ENCODE peak calls at places on chromosomes 5 and 9, in four cellular contexts. X is adrenal gland, A is lower lobe of right lung, R is thyroid gland. Z is an unnamed sample.

GRCh38 chr9:135888126-135888765 is 19.1 kb downstream of the CAMSAP1 start:
- DNase-seq in X (no peak), A (no peak), R (no peak), Z (no peak)

GRCh38 chr9:2228132-2228531 is 213.0 kb downstream of the SMARCA2 start:
- DNase-seq in X (no peak), A (peak), R (peak), Z (peak)

GRCh38 chr5:168583742-168584482 is 4.7 kb upstream of the PANK3 start:
- DNase-seq in X (no peak), A (no peak), R (no peak), Z (no peak)

GRCh38 chr9:99489043-99489378 is 266.9 kb downstream of the SEC61B start:
- DNase-seq in X (no peak), A (no peak), R (peak), Z (no peak)

GRCh38 chr9:124000784-124001444 is 10.7 kb upstream of the LHX2 start:
- DNase-seq in X (no peak), A (no peak), R (no peak), Z (no peak)

GRCh38 chr5:16707168-16707868 is 90.5 kb upstream of the RETREG1 start:
- DNase-seq in X (no peak), A (no peak), R (peak), Z (no peak)

GRCh38 chr5:148805323-148806290 is 20.8 kb upstream of the ADRB2 start:
- DNase-seq in X (no peak), A (peak), R (no peak), Z (peak)

GRCh38 chr9:19649672-19650071 is 139.2 kb downstream of the SLC24A2 start:
- DNase-seq in X (no peak), A (no peak), R (no peak), Z (no peak)

GRCh38 chr9:129064499-129064908 is 16.4 kb upstream of the DOLPP1 start:
- DNase-seq in X (no peak), A (no peak), R (no peak), Z (no peak)

GRCh38 chr5:60810438-60811085 is 33.5 kb downstream of the ELOVL7 start:
- DNase-seq in X (no peak), A (no peak), R (no peak), Z (no peak)

GRCh38 chr5:146906803-146907202 is 28.2 kb upstream of the PPP2R2B start:
- DNase-seq in X (no peak), A (no peak), R (no peak), Z (peak)

DNA sequence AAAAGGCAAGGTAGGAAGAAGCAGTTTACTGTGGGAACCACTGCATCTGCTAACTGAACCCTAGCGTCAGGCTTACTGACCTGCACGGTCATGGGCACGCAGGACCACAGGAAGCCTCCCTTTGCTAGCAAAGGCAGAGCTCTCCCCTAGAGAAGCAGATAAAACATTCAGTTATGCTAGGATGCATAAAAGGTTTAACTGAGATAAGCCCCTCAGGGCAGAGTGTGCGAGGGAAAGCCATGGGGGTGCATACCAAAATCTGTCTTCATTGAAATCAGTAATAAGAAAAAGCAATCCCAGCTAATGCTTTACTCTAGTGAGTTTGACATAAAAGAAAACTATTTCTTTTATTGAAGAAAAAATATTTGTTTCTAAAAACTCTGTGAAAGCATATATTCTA is 2403.7 kb upstream of the C9orf72 start:
- DNase-seq in X (no peak), A (no peak), R (no peak), Z (no peak)
- TF ChIP-seq CTCF in X (no peak), A (no peak), R (no peak), Z (no peak)

DNA sequence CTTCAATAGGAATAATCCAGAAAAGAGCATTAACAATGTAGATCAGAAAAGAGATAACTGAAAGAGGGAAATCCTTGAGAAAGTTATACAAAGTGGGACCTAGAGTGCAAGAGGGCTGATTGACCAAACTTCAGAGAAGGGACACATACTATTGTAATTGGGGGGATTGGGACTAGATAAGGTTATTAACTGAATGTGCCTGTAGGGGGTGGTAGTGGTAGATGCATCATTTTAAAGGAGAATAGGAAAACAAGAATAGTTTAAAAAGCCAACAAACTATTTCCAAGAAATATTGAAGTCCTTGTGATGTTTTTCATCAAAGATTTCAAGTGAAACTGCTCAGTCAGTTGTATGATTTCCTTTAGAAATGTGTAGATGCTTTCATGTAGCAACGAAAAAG is 468.5 kb downstream of the TAF11L14 start:
- DNase-seq in X (no peak), A (no peak), R (no peak), Z (no peak)
- TF ChIP-seq CTCF in X (no peak), A (no peak), R (no peak), Z (no peak)

GRCh38 chr9:16133556-16134227 is 580.8 kb downstream of the CCDC171 start:
- DNase-seq in X (peak), A (peak), R (peak), Z (peak)

GRCh38 chr9:16133032-16133431 is 580.2 kb downstream of the CCDC171 start:
- DNase-seq in X (no peak), A (no peak), R (no peak), Z (no peak)

GRCh38 chr9:16132513-16132912 is 579.7 kb downstream of the CCDC171 start:
- DNase-seq in X (no peak), A (no peak), R (no peak), Z (no peak)

GRCh38 chr9:16134351-16134750 is 581.5 kb downstream of the CCDC171 start:
- DNase-seq in X (no peak), A (no peak), R (no peak), Z (no peak)

DNA sequence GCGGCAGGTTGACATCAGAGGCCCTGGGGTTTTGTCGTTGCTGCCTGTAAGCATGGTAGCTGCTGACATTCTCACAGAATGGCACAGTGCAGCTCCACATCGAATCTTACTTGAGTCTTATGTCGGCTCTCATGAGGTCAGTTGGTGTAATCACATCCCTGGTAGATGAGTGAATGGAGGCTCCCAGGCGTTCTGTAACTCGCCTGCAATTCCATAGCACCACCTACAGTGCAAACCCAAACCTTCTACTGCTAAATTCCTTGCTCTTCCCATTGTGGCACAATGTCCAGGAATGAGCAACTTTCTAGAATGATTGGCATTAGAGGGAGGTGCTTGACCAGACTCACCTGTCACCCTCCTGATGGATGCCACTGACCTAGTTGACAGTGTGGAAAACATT is 578.4 kb downstream of the CCDC171 start:
- DNase-seq in X (no peak), A (no peak), R (no peak), Z (no peak)
- TF ChIP-seq CTCF in X (no peak), A (no peak), R (no peak), Z (no peak)

DNA sequence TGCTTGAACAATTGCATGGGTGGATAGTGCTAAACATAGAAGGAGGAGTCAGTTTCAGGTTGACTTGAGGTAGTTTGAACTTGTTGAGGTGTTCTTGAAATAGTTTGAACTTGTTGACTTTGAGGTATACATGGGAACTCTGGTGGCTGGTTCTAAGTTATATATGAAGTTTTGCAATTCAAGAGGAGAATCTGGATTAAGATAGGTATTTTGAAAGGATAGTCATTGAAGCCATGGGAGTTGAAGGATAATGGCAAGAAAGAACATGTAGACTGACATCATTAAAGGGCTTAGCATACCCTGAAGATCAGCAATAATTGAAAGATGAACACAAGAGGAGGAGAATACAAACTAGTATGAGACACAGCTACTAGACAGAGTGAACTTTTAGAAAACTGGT is 181.9 kb upstream of the MRPS30 start:
- DNase-seq in X (no peak), A (no peak), R (no peak), Z (no peak)
- TF ChIP-seq CTCF in X (no peak), A (no peak), R (no peak), Z (no peak)

Z was measured in activated CD8-positive, alpha-beta T cell treated with anti-CD3 and anti-CD28 coated beads for 36 hours.